ENCODE peak calls at places on chromosomes 13 and 19, in seven cellular contexts. One of them, this sample, is unnamed.

GRCh38 chr13:94329754-94330551 is 149.5 kb downstream of the DCT start:
- DNase-seq in uterus: peak; percentile 41
- DNase-seq in heart right ventricle: no peak
- DNase-seq in PC-3: peak; percentile 87
- DNase-seq in ovary: no peak
- DNase-seq in adrenal gland: peak; percentile 33
- DNase-seq in PC-9: peak; percentile 75
- DNase-seq in this sample: no peak

GRCh38 chr19:8149261-8150094 is at the start of gene FBN3:
- DNase-seq in uterus: no peak
- DNase-seq in heart right ventricle: no peak
- DNase-seq in PC-3: no peak
- DNase-seq in ovary: no peak
- DNase-seq in adrenal gland: no peak
- DNase-seq in PC-9: no peak
- DNase-seq in this sample: no peak

GRCh38 chr13:94272038-94272437 is 207.4 kb downstream of the DCT start:
- DNase-seq in uterus: no peak
- DNase-seq in heart right ventricle: no peak
- DNase-seq in PC-3: peak; percentile 37
- DNase-seq in ovary: no peak
- DNase-seq in adrenal gland: no peak
- DNase-seq in PC-9: no peak
- DNase-seq in this sample: no peak

GRCh38 chr19:42422576-42423461 is 4.4 kb downstream of the LIPE start:
- DNase-seq in uterus: no peak
- DNase-seq in heart right ventricle: no peak
- DNase-seq in PC-3: no peak
- DNase-seq in ovary: peak; percentile 34
- DNase-seq in adrenal gland: peak; percentile 70
- DNase-seq in PC-9: peak; percentile 58
- DNase-seq in this sample: no peak

GRCh38 chr13:99015606-99016520 is 38.0 kb upstream of the DOCK9 start:
- DNase-seq in uterus: no peak
- DNase-seq in heart right ventricle: no peak
- DNase-seq in PC-3: no peak
- DNase-seq in ovary: no peak
- DNase-seq in adrenal gland: no peak
- DNase-seq in PC-9: no peak
- DNase-seq in this sample: no peak

GRCh38 chr13:46605824-46606554 is 53.0 kb downstream of the LRCH1 start:
- DNase-seq in uterus: no peak
- DNase-seq in heart right ventricle: no peak
- DNase-seq in PC-3: peak; percentile 12
- DNase-seq in ovary: no peak
- DNase-seq in adrenal gland: no peak
- DNase-seq in PC-9: no peak
- DNase-seq in this sample: no peak

GRCh38 chr13:42660367-42660965 is 86.5 kb downstream of the TNFSF11 start:
- DNase-seq in uterus: no peak
- DNase-seq in heart right ventricle: no peak
- DNase-seq in PC-3: peak; percentile 26
- DNase-seq in ovary: no peak
- DNase-seq in adrenal gland: no peak
- DNase-seq in PC-9: no peak
- DNase-seq in this sample: no peak

GRCh38 chr19:46551175-46551574 is 50.0 kb upstream of the CALM3 start:
- DNase-seq in uterus: no peak
- DNase-seq in heart right ventricle: no peak
- DNase-seq in PC-3: no peak
- DNase-seq in ovary: no peak
- DNase-seq in adrenal gland: no peak
- DNase-seq in PC-9: no peak
- DNase-seq in this sample: no peak

GRCh38 chr19:20051841-20052768 is 12.8 kb upstream of the ZNF682 start:
- DNase-seq in uterus: peak; percentile 94
- DNase-seq in heart right ventricle: peak; percentile 93
- DNase-seq in PC-3: peak; percentile 49
- DNase-seq in ovary: peak; percentile 96
- DNase-seq in adrenal gland: peak; percentile 91
- DNase-seq in PC-9: peak; percentile 97
- DNase-seq in this sample: peak; percentile 97

GRCh38 chr19:51070334-51070886 is 5.5 kb upstream of the KLK13 start:
- DNase-seq in uterus: no peak
- DNase-seq in heart right ventricle: no peak
- DNase-seq in PC-3: peak; percentile 83
- DNase-seq in ovary: no peak
- DNase-seq in adrenal gland: no peak
- DNase-seq in PC-9: no peak
- DNase-seq in this sample: no peak

GRCh38 chr13:112957295-112957677 is 11.7 kb upstream of the MCF2L start:
- DNase-seq in uterus: no peak
- DNase-seq in heart right ventricle: no peak
- DNase-seq in PC-3: no peak
- DNase-seq in ovary: no peak
- DNase-seq in adrenal gland: no peak
- DNase-seq in PC-9: no peak
- DNase-seq in this sample: no peak

GRCh38 chr13:21837841-21838551 is 167.1 kb downstream of the FGF9 start:
- DNase-seq in uterus: peak; percentile 45
- DNase-seq in heart right ventricle: no peak
- DNase-seq in PC-3: no peak
- DNase-seq in ovary: no peak
- DNase-seq in adrenal gland: no peak
- DNase-seq in PC-9: no peak
- DNase-seq in this sample: no peak

GRCh38 chr19:50492303-50493052 is 15.8 kb upstream of the GARIN5A start:
- DNase-seq in uterus: no peak
- DNase-seq in heart right ventricle: no peak
- DNase-seq in PC-3: peak; percentile 27
- DNase-seq in ovary: no peak
- DNase-seq in adrenal gland: no peak
- DNase-seq in PC-9: no peak
- DNase-seq in this sample: no peak

GRCh38 chr13:114124921-114125320 is 7.5 kb downstream of the RASA3 start:
- DNase-seq in uterus: no peak
- DNase-seq in heart right ventricle: no peak
- DNase-seq in PC-3: peak; percentile 55
- DNase-seq in ovary: no peak
- DNase-seq in adrenal gland: no peak
- DNase-seq in PC-9: no peak
- DNase-seq in this sample: no peak

GRCh38 chr19:33828266-33829075 is 31.8 kb downstream of the KCTD15 start:
- DNase-seq in uterus: no peak
- DNase-seq in heart right ventricle: no peak
- DNase-seq in PC-3: no peak
- DNase-seq in ovary: no peak
- DNase-seq in adrenal gland: no peak
- DNase-seq in PC-9: no peak
- DNase-seq in this sample: no peak

DNA sequence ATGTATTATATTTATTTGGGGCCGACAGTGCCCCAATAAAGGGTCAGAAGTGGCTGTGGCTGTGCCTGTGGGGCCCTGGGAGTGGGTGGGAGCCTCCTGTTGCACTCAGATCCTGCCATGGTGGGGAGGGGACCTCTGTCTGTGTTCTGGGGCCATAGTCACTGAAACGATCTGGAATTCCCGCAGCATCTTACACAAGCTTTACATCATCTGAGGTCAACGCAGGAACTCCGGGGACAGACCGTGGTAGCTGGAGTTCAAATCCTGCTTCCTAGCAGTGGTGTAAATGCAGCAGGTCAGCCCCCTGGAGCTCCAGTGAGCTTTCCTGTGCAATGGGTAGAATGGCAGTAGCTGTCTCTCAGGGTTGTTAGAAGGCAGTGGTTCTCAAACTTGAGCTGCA is 3.9 kb upstream of the SCN1B start:
- DNase-seq in uterus: no peak
- DNase-seq in heart right ventricle: no peak
- DNase-seq in PC-3: no peak
- DNase-seq in ovary: no peak
- DNase-seq in adrenal gland: no peak
- DNase-seq in PC-9: no peak
- DNase-seq in this sample: no peak
- H3K4me3 ChIP-seq in uterus: no peak overlapping the region
- H3K4me3 ChIP-seq in heart right ventricle: no peak overlapping the region
- H3K4me3 ChIP-seq in PC-3: no peak overlapping the region
- H3K4me3 ChIP-seq in ovary: no peak overlapping the region
- H3K4me3 ChIP-seq in adrenal gland: no peak overlapping the region
- H3K4me3 ChIP-seq in PC-9: no peak overlapping the region
- H3K4me3 ChIP-seq in this sample: no peak overlapping the region

GRCh38 chr13:80977168-80977567 is 636.2 kb upstream of the SPRY2 start:
- DNase-seq in uterus: no peak
- DNase-seq in heart right ventricle: no peak
- DNase-seq in PC-3: no peak
- DNase-seq in ovary: no peak
- DNase-seq in adrenal gland: no peak
- DNase-seq in PC-9: no peak
- DNase-seq in this sample: no peak
- H3K27ac ChIP-seq in uterus: no peak overlapping the region
- H3K27ac ChIP-seq in heart right ventricle: no peak overlapping the region
- H3K27ac ChIP-seq in PC-3: no peak overlapping the region
- H3K27ac ChIP-seq in ovary: no peak overlapping the region
- H3K27ac ChIP-seq in adrenal gland: no peak overlapping the region
- H3K27ac ChIP-seq in PC-9: no peak overlapping the region
- H3K27ac ChIP-seq in this sample: no peak overlapping the region

DNA sequence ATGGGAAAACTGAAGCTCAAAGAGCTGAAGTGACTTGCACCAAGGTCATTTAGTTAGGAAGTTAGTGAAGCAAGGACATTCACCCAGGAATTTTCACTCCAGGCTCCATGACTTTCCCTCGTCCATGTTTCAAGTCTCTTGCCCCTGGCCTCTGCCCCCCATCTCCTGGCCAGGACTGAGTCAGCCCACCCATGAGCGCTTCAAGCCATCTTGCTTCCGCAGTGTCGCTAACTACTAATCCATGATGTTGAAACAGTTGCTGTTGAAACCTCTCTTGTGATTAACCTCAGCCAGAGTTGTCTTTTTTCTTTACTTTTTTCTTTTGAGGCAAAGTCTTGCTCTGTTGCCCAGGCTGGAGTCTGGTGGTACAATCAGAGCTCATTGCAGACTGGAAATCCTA is 29.7 kb upstream of the C1QTNF9 start:
- DNase-seq in uterus: no peak
- DNase-seq in heart right ventricle: no peak
- DNase-seq in PC-3: no peak
- DNase-seq in ovary: no peak
- DNase-seq in adrenal gland: no peak
- DNase-seq in PC-9: no peak
- DNase-seq in this sample: no peak
- H3K4me1 ChIP-seq in uterus: no peaks in the 10 kb centered on the region
- H3K4me1 ChIP-seq in heart right ventricle: peaks cover 61% of the 10 kb centered on the region
- H3K4me1 ChIP-seq in PC-3: no peaks in the 10 kb centered on the region
- H3K4me1 ChIP-seq in ovary: peaks cover 35% of the 10 kb centered on the region
- H3K4me1 ChIP-seq in adrenal gland: peaks cover 36% of the 10 kb centered on the region
- H3K4me1 ChIP-seq in PC-9: no peaks in the 10 kb centered on the region
- H3K4me1 ChIP-seq in this sample: peaks cover 10% of the 10 kb centered on the region

GRCh38 chr13:64675256-64675892 is 2554.8 kb downstream of the PCDH9 start:
- DNase-seq in uterus: no peak
- DNase-seq in heart right ventricle: no peak
- DNase-seq in PC-3: peak; percentile 76
- DNase-seq in ovary: no peak
- DNase-seq in adrenal gland: no peak
- DNase-seq in PC-9: peak; percentile 84
- DNase-seq in this sample: no peak
- H3K4me3 ChIP-seq in uterus: no peak overlapping the region
- H3K4me3 ChIP-seq in heart right ventricle: no peak overlapping the region
- H3K4me3 ChIP-seq in PC-3: peak overlapping the region; percentile 46
- H3K4me3 ChIP-seq in ovary: no peak overlapping the region
- H3K4me3 ChIP-seq in adrenal gland: no peak overlapping the region
- H3K4me3 ChIP-seq in PC-9: no peak overlapping the region
- H3K4me3 ChIP-seq in this sample: no peak overlapping the region

DNA sequence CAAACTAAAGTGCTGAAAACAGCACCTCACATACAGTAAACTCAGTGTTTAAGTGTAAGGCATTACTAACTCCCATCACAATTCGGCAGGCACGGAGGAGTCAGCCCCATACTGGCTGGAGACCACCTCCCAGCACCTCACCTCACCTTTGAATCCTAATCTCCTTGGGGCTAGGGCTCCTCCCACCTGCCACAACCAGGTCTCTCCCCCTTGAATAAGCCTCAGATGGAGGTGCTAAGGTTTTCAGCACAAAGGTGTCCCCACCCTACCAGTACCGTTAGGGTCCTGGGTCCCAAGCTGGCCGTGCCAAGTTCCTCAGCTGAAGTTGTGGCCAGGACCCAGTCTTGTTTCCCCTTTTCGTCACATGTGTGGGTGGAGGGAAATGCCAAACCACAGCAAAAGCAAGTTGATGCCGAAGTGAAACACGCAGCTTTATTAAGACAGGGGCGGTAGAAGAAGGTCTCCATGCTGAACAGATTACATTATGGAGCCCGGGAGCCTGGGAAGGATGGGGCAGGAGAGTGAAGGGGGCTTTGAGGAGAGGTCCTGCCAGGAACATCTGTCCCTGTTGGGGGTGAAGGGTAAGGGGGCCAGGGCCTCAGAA is at the start of gene IGFLR1:
- DNase-seq in uterus: no peak
- DNase-seq in heart right ventricle: no peak
- DNase-seq in PC-3: no peak
- DNase-seq in ovary: no peak
- DNase-seq in adrenal gland: no peak
- DNase-seq in PC-9: no peak
- DNase-seq in this sample: no peak
- H3K27ac ChIP-seq in uterus: peak within 1 kb of the TSS; percentile 42
- H3K27ac ChIP-seq in heart right ventricle: peak within 1 kb of the TSS; percentile 41
- H3K27ac ChIP-seq in PC-3: no peak within 1 kb of the TSS
- H3K27ac ChIP-seq in ovary: peak within 1 kb of the TSS; percentile 78
- H3K27ac ChIP-seq in adrenal gland: no peak within 1 kb of the TSS
- H3K27ac ChIP-seq in PC-9: no peak within 1 kb of the TSS
- H3K27ac ChIP-seq in this sample: no peak within 1 kb of the TSS

GRCh38 chr19:55680339-55681130 is 5.5 kb downstream of the EPN1 start:
- DNase-seq in uterus: no peak
- DNase-seq in heart right ventricle: no peak
- DNase-seq in PC-3: no peak
- DNase-seq in ovary: no peak
- DNase-seq in adrenal gland: no peak
- DNase-seq in PC-9: no peak
- DNase-seq in this sample: no peak
- H3K4me1 ChIP-seq in uterus: peaks cover 7% of the 10 kb centered on the region
- H3K4me1 ChIP-seq in heart right ventricle: peaks cover 63% of the 10 kb centered on the region
- H3K4me1 ChIP-seq in PC-3: peaks cover 29% of the 10 kb centered on the region
- H3K4me1 ChIP-seq in ovary: peaks cover 27% of the 10 kb centered on the region
- H3K4me1 ChIP-seq in adrenal gland: peaks cover 82% of the 10 kb centered on the region
- H3K4me1 ChIP-seq in PC-9: peaks cover 14% of the 10 kb centered on the region
- H3K4me1 ChIP-seq in this sample: peaks cover 5% of the 10 kb centered on the region

This sample was measured in right cardiac atrium.